ENCODE peak calls at places on chromosomes 7 and 10, in four cellular contexts. L is Panc1, G is H1, M is stomach. I is an unnamed sample.

GRCh38 chr7:17099083-17099973 is 199.1 kb upstream of the AHR start:
- DNase-seq in L (no peak), G (no peak), M (peak), I (no peak)

GRCh38 chr7:43660141-43660540 is 69.2 kb downstream of the COA1 start:
- DNase-seq in L (no peak), G (no peak), M (no peak), I (no peak)

GRCh38 chr7:14837216-14837615 is 65.3 kb downstream of the DGKB start:
- DNase-seq in L (no peak), G (no peak), M (no peak), I (no peak)

GRCh38 chr7:21345361-21345760 is 82.5 kb upstream of the SP4 start:
- DNase-seq in L (no peak), G (no peak), M (no peak), I (no peak)

GRCh38 chr10:5766189-5766588 is 47.0 kb downstream of the GDI2 start:
- DNase-seq in L (no peak), G (no peak), M (no peak), I (no peak)

GRCh38 chr7:138979226-138979979 is 1.8 kb downstream of the KIAA1549 start:
- DNase-seq in L (no peak), G (no peak), M (no peak), I (no peak)

GRCh38 chr7:69801729-69802688 is 203.7 kb downstream of the AUTS2 start:
- DNase-seq in L (no peak), G (no peak), M (no peak), I (no peak)

GRCh38 chr10:95214369-95214768 is 20.3 kb downstream of the ACSM6 start:
- DNase-seq in L (no peak), G (no peak), M (no peak), I (no peak)

GRCh38 chr10:33143160-33143728 is 185.2 kb upstream of the ITGB1 start:
- DNase-seq in L (no peak), G (no peak), M (no peak), I (no peak)

GRCh38 chr10:124622158-124622557 is 122.0 kb downstream of the FAM53B start:
- DNase-seq in L (no peak), G (no peak), M (no peak), I (no peak)

GRCh38 chr10:73876157-73876556 is 1.8 kb upstream of the CAMK2G start:
- DNase-seq in L (no peak), G (no peak), M (no peak), I (no peak)

GRCh38 chr7:157523371-157523765 is 186.6 kb downstream of the DNAJB6 start:
- DNase-seq in L (no peak), G (no peak), M (peak), I (no peak)

DNA sequence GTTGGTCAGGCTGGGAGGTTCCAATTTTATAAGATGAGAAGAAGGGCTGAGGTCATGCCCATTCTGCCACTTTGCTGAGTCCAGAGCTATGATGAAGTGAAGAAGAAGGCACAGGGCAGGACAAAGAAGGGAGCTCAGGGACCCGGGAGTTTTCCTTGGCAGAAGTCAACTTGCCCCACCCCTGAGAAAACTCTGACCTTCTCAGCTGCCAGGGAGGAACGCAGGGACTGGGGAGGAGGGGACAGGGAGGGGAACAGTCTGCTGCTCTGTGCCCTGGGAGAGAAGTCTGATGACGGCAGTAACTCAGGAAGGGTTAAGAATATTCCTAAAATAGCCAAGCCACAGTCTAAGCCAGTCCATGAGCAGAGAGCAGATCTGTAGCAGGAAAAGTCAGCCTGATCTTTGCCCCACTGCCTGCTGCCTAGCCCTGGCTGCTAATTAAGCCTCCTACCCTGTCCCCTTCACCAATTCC is 11.7 kb downstream of the ADIRF start:
- DNase-seq in L (no peak), G (no peak), M (no peak), I (no peak)
- TF ChIP-seq POLR2AphosphoS5 in L (no peak), G (no peak), M (no peak), I (no peak)

GRCh38 chr10:77371421-77371820 is 266.2 kb downstream of the KCNMA1 start:
- DNase-seq in L (no peak), G (no peak), M (no peak), I (no peak)

GRCh38 chr10:77371848-77372247 is 265.8 kb downstream of the KCNMA1 start:
- DNase-seq in L (no peak), G (no peak), M (no peak), I (no peak)

GRCh38 chr10:77372400-77372799 is 265.2 kb downstream of the KCNMA1 start:
- DNase-seq in L (no peak), G (no peak), M (no peak), I (no peak)

GRCh38 chr10:77377034-77377433 is 260.6 kb downstream of the KCNMA1 start:
- DNase-seq in L (no peak), G (no peak), M (no peak), I (no peak)

DNA sequence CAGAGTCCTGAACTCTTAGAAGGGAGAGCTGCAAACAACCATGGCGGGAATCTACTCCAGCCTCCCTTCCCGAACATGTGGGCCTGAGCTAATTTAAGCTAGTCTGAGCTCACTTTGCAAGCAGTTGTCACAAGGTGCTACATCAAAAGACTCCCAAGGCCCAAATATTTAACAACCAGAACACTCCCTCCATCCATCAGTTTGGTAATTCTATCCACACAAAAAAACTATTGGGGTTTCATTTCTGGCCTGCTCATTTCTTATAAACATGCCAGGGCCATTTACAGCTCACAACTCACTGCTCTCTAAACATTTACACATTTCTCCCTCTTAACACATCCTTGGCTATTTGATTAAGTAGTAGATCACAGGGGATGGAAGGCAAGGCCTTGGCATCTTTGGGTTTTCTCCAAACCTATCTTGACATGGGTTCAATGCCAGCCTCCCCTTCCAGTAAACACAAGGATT is 263.4 kb downstream of the KCNMA1 start:
- DNase-seq in L (no peak), G (no peak), M (no peak), I (no peak)
- TF ChIP-seq POLR2AphosphoS5 in L (no peak), G (no peak), M (peak), I (no peak)

DNA sequence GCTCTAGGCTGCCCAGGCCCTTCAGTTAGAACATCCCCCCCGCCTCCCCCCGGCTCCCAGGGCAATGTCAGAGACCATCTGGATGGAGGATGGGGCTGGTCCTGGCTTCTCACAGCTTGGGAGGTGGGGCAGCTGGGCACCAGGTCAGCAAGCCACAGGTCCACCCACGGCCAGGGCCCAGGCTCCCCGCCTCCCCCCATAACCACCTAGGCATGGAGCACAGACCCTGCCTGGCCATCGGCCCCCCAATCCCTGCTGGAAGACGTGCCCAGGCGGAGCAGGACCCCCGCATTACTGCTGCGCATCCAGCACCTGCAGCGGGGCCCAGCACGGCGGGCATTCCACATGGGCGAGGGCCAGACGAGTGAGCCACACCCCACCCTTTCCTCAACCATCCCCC is 169.6 kb downstream of the ELFN1 start:
- DNase-seq in L (no peak), G (no peak), M (no peak), I (no peak)
- TF ChIP-seq POLR2AphosphoS5 in L (no peak), G (no peak), M (no peak), I (no peak)

GRCh38 chr7:148657929-148658328 is 40.8 kb upstream of the CUL1 start:
- DNase-seq in L (no peak), G (no peak), M (no peak), I (no peak)

GRCh38 chr7:148650232-148650858 is 48.4 kb upstream of the CUL1 start:
- DNase-seq in L (no peak), G (no peak), M (no peak), I (no peak)

GRCh38 chr7:148652773-148653172 is 45.9 kb upstream of the CUL1 start:
- DNase-seq in L (no peak), G (no peak), M (no peak), I (no peak)
- TF ChIP-seq POLR2AphosphoS5 in L (no peak), G (no peak), M (no peak), I (no peak)

GRCh38 chr7:127798769-127799372 is 146.9 kb downstream of the SND1 start:
- DNase-seq in L (no peak), G (no peak), M (no peak), I (no peak)
- TF ChIP-seq POLR2AphosphoS5 in L (no peak), G (no peak), M (no peak), I (no peak)

DNA sequence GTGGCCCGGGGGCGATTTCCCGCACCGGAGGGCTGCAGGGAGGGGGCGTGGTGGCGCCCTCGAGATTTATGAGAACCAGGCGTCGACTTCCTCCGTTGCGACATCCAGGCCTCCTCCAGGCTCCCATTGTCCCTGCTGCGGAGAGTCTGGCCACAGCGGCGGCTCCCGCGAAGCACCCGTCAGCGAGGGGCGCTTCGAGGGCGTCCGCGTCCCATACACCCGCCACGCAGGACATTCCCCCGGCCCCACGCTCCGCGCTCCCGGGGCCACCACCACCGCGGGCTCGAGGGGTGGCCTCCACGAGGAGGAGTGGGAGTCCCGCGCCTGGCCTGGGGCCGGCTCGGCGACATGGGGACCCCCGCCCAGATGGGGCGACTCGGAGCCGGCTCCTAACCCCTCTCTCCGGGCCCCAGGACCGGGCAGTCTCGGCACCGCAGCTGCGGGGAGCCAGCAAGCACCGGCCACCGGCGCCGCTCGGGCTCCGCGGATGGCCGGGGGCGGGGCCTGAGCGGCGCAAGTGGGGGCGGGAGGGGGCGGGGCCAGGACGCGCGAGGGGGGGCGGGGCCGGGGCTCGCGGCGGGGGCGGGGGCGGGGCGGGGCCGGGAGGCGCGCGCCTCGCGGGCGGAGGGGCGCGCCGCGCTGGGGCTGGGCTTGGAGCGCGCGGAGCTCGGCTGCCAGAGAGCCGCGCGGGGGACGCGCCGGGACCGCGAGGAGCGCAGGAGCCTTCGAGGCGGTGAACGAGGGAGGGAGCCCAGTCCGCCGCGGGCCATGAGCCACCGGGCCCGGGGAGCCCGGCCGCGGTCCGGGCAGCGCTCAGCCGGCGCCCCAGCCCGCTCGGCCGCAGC is at the start of gene SH2B2:
- DNase-seq in L (no peak), G (no peak), M (peak), I (peak)
- TF ChIP-seq POLR2AphosphoS5 in L (no peak), G (peak), M (no peak), I (no peak)

GRCh38 chr10:122186822-122187810 is 84.0 kb upstream of the BTBD16 start:
- DNase-seq in L (no peak), G (no peak), M (no peak), I (no peak)

GRCh38 chr10:122189185-122189584 is 81.9 kb upstream of the BTBD16 start:
- DNase-seq in L (no peak), G (no peak), M (no peak), I (no peak)

GRCh38 chr10:122190151-122190550 is 80.9 kb upstream of the BTBD16 start:
- DNase-seq in L (no peak), G (no peak), M (no peak), I (no peak)

GRCh38 chr10:122190553-122190952 is 80.5 kb upstream of the BTBD16 start:
- DNase-seq in L (no peak), G (no peak), M (no peak), I (no peak)

GRCh38 chr10:122188706-122189105 is 82.4 kb upstream of the BTBD16 start:
- DNase-seq in L (no peak), G (no peak), M (peak), I (no peak)
- TF ChIP-seq POLR2AphosphoS5 in L (no peak), G (no peak), M (no peak), I (no peak)

DNA sequence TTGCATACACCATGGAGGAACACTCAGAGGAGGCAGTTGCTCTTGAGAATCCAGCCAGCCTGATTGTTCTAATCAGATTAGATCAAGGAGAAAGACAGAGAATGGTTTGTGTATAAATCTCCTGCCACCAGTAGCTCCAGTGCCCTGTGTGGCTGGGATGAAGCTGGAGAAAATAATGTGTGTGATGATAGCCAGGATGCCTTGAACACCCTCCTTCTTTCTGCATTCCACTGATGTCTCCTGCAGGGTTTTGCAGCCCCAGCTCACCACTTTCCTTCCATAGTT is 614.7 kb upstream of the FOXK1 start:
- DNase-seq in L (no peak), G (no peak), M (no peak), I (no peak)
- TF ChIP-seq POLR2AphosphoS5 in L (no peak), G (no peak), M (no peak), I (no peak)

I was measured in HL-60.